ENCODE peak calls at places on chromosomes 2 and 18, in four cellular contexts. U is thyroid gland, A is Peyer's patch, H is breast epithelium. G is an unnamed sample.

GRCh38 chr18:48486762-48487161 is 52.1 kb upstream of the CTIF start:
- DNase-seq in U (no peak), A (no peak), H (no peak), G (no peak)

GRCh38 chr2:65265090-65266045 is 37.7 kb downstream of the ACTR2 start:
- DNase-seq in U (no peak), A (no peak), H (no peak), G (no peak)

GRCh38 chr2:218397502-218398436 is 1.9 kb upstream of the CTDSP1 start:
- DNase-seq in U (peak), A (peak), H (no peak), G (peak)

GRCh38 chr2:198440833-198441232 is 636.4 kb downstream of the PLCL1 start:
- DNase-seq in U (no peak), A (no peak), H (no peak), G (no peak)

GRCh38 chr2:18473241-18473841 is 87.1 kb downstream of the RDH14 start:
- DNase-seq in U (no peak), A (no peak), H (no peak), G (peak)

GRCh38 chr2:216698895-216699294 is 3.5 kb upstream of the IGFBP5 start:
- DNase-seq in U (no peak), A (no peak), H (no peak), G (peak)

GRCh38 chr18:70907673-70908072 is 618.8 kb downstream of the SOCS6 start:
- DNase-seq in U (no peak), A (no peak), H (no peak), G (no peak)

GRCh38 chr2:44716131-44716530 is 225.4 kb upstream of the SIX3 start:
- DNase-seq in U (no peak), A (no peak), H (no peak), G (no peak)

GRCh38 chr2:238139141-238139840 is 823 bp downstream of the KLHL30 start:
- DNase-seq in U (peak), A (peak), H (no peak), G (no peak)

GRCh38 chr2:33145459-33145858 is 198.7 kb downstream of the LTBP1 start:
- DNase-seq in U (no peak), A (no peak), H (no peak), G (no peak)

GRCh38 chr2:120736202-120736954 is 710 bp downstream of the GLI2 start:
- DNase-seq in U (peak), A (no peak), H (no peak), G (no peak)

GRCh38 chr18:50644807-50645206 is 84.9 kb downstream of the MAPK4 start:
- DNase-seq in U (no peak), A (no peak), H (no peak), G (no peak)

GRCh38 chr2:109339519-109339991 is 210.6 kb downstream of the SH3RF3 start:
- DNase-seq in U (no peak), A (no peak), H (no peak), G (no peak)

GRCh38 chr18:37422116-37422515 is 143.5 kb downstream of the CELF4 start:
- DNase-seq in U (no peak), A (no peak), H (no peak), G (no peak)

GRCh38 chr2:9971105-9971818 is 19.8 kb downstream of the GRHL1 start:
- DNase-seq in U (no peak), A (no peak), H (no peak), G (no peak)

GRCh38 chr2:69138793-69139510 is 126.0 kb downstream of the ANTXR1 start:
- DNase-seq in U (no peak), A (no peak), H (no peak), G (peak)

GRCh38 chr2:46540496-46541342 is 61.4 kb downstream of the TMEM247 start:
- DNase-seq in U (no peak), A (no peak), H (no peak), G (no peak)

GRCh38 chr18:57434536-57435494 is at the start of gene ONECUT2:
- DNase-seq in U (peak), A (peak), H (peak), G (peak)

GRCh38 chr2:132384491-132385186 is 32.0 kb upstream of the GPR39 start:
- DNase-seq in U (no peak), A (no peak), H (no peak), G (no peak)

GRCh38 chr2:85541753-85542457 is 2.9 kb downstream of the MAT2A start:
- DNase-seq in U (peak), A (no peak), H (no peak), G (no peak)
- TF ChIP-seq POLR2A in U (no peak), A (no peak), H (no peak), G (no peak)

DNA sequence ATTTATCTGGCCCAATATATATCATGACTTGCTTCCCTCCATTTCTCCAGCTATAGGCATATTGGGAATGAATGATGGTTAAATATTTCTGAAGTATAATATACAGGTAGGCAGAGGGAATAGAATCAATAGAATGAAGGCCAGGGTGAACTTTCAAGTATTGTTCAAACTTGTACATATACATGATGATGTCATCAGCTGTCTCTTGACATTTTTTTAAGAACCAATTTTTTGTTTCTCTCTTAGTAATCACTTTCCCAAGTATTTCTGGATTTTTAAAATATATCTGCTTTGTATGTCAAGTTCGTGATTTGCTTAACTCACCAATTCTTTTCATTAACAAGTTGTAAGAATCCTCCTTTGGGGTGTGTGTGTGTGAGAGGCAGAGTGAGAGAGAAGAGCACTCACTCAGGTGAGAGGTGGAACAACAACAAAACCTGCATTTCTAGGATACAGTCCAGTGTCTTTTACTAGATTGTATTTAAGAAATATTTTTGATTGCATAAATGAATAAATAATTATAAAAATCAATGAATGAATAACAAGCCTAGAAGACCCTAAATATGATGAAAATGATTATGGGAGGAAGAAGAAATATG is 1239.1 kb downstream of the LRP1B start:
- DNase-seq in U (no peak), A (no peak), H (no peak), G (no peak)
- TF ChIP-seq CTCF in U (no peak), A (no peak), H (no peak), G (no peak)

GRCh38 chr2:86037141-86037794 is 68.4 kb downstream of the POLR1A start:
- DNase-seq in U (peak), A (peak), H (no peak), G (peak)

GRCh38 chr2:86036790-86037138 is 68.9 kb downstream of the POLR1A start:
- DNase-seq in U (no peak), A (no peak), H (no peak), G (no peak)

GRCh38 chr2:86035371-86035882 is 70.3 kb downstream of the POLR1A start:
- DNase-seq in U (no peak), A (peak), H (no peak), G (peak)

GRCh38 chr2:86037795-86038192 is 67.9 kb downstream of the POLR1A start:
- DNase-seq in U (peak), A (no peak), H (no peak), G (no peak)

GRCh38 chr2:86035883-86036789 is 69.5 kb downstream of the POLR1A start:
- DNase-seq in U (peak), A (peak), H (no peak), G (peak)
- TF ChIP-seq POLR2A in U (no peak), A (no peak), H (no peak), G (no peak)

GRCh38 chr2:11416191-11416590 is 49.8 kb downstream of the E2F6 start:
- DNase-seq in U (no peak), A (no peak), H (no peak), G (no peak)

GRCh38 chr2:11416931-11417330 is 49.0 kb downstream of the E2F6 start:
- DNase-seq in U (no peak), A (no peak), H (no peak), G (no peak)

GRCh38 chr2:11420190-11420589 is 45.8 kb downstream of the E2F6 start:
- DNase-seq in U (no peak), A (no peak), H (no peak), G (no peak)

GRCh38 chr2:11419781-11420180 is 46.2 kb downstream of the E2F6 start:
- DNase-seq in U (no peak), A (no peak), H (no peak), G (no peak)

GRCh38 chr2:11417946-11418585 is 47.9 kb downstream of the E2F6 start:
- DNase-seq in U (no peak), A (no peak), H (no peak), G (no peak)
- TF ChIP-seq CTCF in U (no peak), A (peak), H (no peak), G (no peak)

GRCh38 chr2:241491549-241492173 is 16.7 kb downstream of the STK25 start:
- DNase-seq in U (no peak), A (no peak), H (no peak), G (no peak)
- TF ChIP-seq POLR2A in U (no peak), A (no peak), H (no peak), G (no peak)